ENCODE peak calls at places on chromosome 5, in six cellular contexts. W is lower leg skin; Q is stimulated activated CD4-positive, alpha-beta T cell treated with anti-CD3 and anti-CD28 coated beads, Interleukin-1b, Interleukin-23, amount 100 ng/mL, for 24 hours; P is body of pancreas; K is NCI-H2029 treated with DMSO at 0.1 percent for 48 hours; L is astrocyte of the hippocampus. J is an unnamed sample.

GRCh38 chr5:145946112-145946861 is 9.9 kb downstream of the SH3RF2 start:
- DNase-seq in L (peak; percentile 90), P (no peak), K (no peak), Q (no peak), W (no peak), J (no peak)

GRCh38 chr5:43099615-43100014 is 21.1 kb upstream of the ZNF131 start:
- DNase-seq in L (no peak), K (peak; percentile 71), Q (no peak), W (no peak), P (no peak), J (no peak)

GRCh38 chr5:50300878-50301277 is 140.2 kb downstream of the EMB start:
- DNase-seq in K (no peak), Q (no peak), W (no peak), P (no peak), L (no peak), J (no peak)

GRCh38 chr5:72509401-72509800 is 2.2 kb upstream of the ZNF366 start:
- DNase-seq in W (peak; percentile 92), L (no peak), Q (no peak), P (no peak), K (no peak), J (peak; percentile 66)

GRCh38 chr5:141855265-141856029 is 22.8 kb downstream of the PCDH1 start:
- DNase-seq in W (no peak), K (peak; percentile 35), P (peak; percentile 65), Q (no peak), L (peak; percentile 38), J (no peak)

GRCh38 chr5:58184910-58185309 is 275.0 kb downstream of the PLK2 start:
- DNase-seq in K (no peak), L (peak; percentile 52), P (no peak), W (no peak), Q (no peak), J (no peak)

GRCh38 chr5:150144211-150144801 is 11.3 kb downstream of the PDGFRB start:
- DNase-seq in K (no peak), L (peak; percentile 59), Q (no peak), P (no peak), W (no peak), J (no peak)

GRCh38 chr5:135740475-135740874 is 94.0 kb upstream of the SLC25A48 start:
- DNase-seq in W (peak; percentile 32), L (no peak), K (no peak), P (no peak), Q (no peak), J (no peak)

GRCh38 chr5:89200899-89201298 is 317.9 kb upstream of the MEF2C start:
- DNase-seq in P (no peak), Q (no peak), L (no peak), K (no peak), W (no peak), J (no peak)

GRCh38 chr5:23026252-23027170 is 173.4 kb upstream of the CDH12 start:
- DNase-seq in L (no peak), W (no peak), Q (no peak), K (no peak), P (no peak), J (no peak)

GRCh38 chr5:149471406-149472183 is 79.6 kb downstream of the CSNK1A1 start:
- DNase-seq in P (peak; percentile 64), Q (no peak), L (peak; percentile 45), W (peak; percentile 67), K (no peak), J (no peak)

GRCh38 chr5:53019320-53019719 is 30.2 kb downstream of the ITGA2 start:
- DNase-seq in L (peak; percentile 50), W (no peak), Q (no peak), K (no peak), P (no peak), J (no peak)

GRCh38 chr5:58932057-58932594 is 349.3 kb downstream of the RAB3C start:
- DNase-seq in K (no peak), W (no peak), L (no peak), Q (no peak), P (no peak), J (no peak)

GRCh38 chr5:94471496-94471895 is 146.9 kb downstream of the KIAA0825 start:
- DNase-seq in K (no peak), P (no peak), Q (no peak), W (no peak), L (peak; percentile 1), J (no peak)

GRCh38 chr5:89156226-89156625 is 273.2 kb upstream of the MEF2C start:
- DNase-seq in P (no peak), K (no peak), Q (no peak), L (no peak), W (no peak), J (no peak)

GRCh38 chr5:156481741-156482140 is 154.8 kb downstream of the SGCD start:
- DNase-seq in L (no peak), K (no peak), W (no peak), Q (no peak), P (no peak), J (no peak)

GRCh38 chr5:150589791-150590601 is 50.5 kb upstream of the SYNPO start:
- DNase-seq in L (no peak), W (peak; percentile 88), Q (no peak), K (no peak), P (peak; percentile 79), J (no peak)

GRCh38 chr5:98391921-98392625 is 381.4 kb upstream of the RGMB start:
- DNase-seq in P (no peak), W (no peak), Q (no peak), K (no peak), L (no peak), J (no peak)

GRCh38 chr5:8517461-8517860 is 648.5 kb downstream of the MTRR start:
- DNase-seq in Q (no peak), P (no peak), W (no peak), K (no peak), L (peak; percentile 29), J (no peak)

GRCh38 chr5:113663879-113664278 is 150.4 kb downstream of the YTHDC2 start:
- DNase-seq in L (peak; percentile 22), W (no peak), P (peak; percentile 70), Q (no peak), K (no peak), J (no peak)

GRCh38 chr5:6516823-6517222 is 68.2 kb downstream of the UBE2QL1 start:
- DNase-seq in P (no peak), L (no peak), W (no peak), Q (no peak), K (no peak), J (no peak)

GRCh38 chr5:72511371-72512178 is 4.4 kb upstream of the ZNF366 start:
- DNase-seq in W (no peak), Q (no peak), L (peak; percentile 39), K (no peak), P (no peak), J (no peak)

GRCh38 chr5:146426853-146427618 is 20.1 kb upstream of the TCERG1 start:
- DNase-seq in P (no peak), W (no peak), Q (no peak), K (peak; percentile 65), L (peak; percentile 68), J (peak; percentile 23)

GRCh38 chr5:167244583-167244982 is 1046.9 kb upstream of the WWC1 start:
- DNase-seq in Q (no peak), W (no peak), L (peak; percentile 55), K (no peak), P (peak; percentile 10), J (no peak)

GRCh38 chr5:148388692-148389091 is 4.9 kb downstream of the FBXO38 start:
- DNase-seq in L (no peak), P (no peak), W (no peak), K (no peak), Q (no peak), J (no peak)

GRCh38 chr5:72517961-72518690 is 10.9 kb upstream of the ZNF366 start:
- DNase-seq in L (peak; percentile 67), W (peak; percentile 91), K (no peak), Q (no peak), P (peak; percentile 39), J (no peak)

GRCh38 chr5:133665571-133665970 is 53.2 kb upstream of the FSTL4 start:
- DNase-seq in Q (no peak), K (no peak), L (no peak), W (peak; percentile 67), P (no peak), J (no peak)

GRCh38 chr5:112004867-112005532 is 248.0 kb upstream of the NREP start:
- DNase-seq in P (no peak), L (peak; percentile 49), K (no peak), W (no peak), Q (no peak), J (no peak)

GRCh38 chr5:157563373-157564148 is 12.0 kb downstream of the ADAM19 start:
- DNase-seq in Q (no peak), L (peak; percentile 93), K (no peak), P (no peak), W (no peak), J (peak; percentile 84)

GRCh38 chr5:55427157-55427556 is 107.6 kb downstream of the PLPP1 start:
- DNase-seq in K (no peak), Q (no peak), L (peak; percentile 64), P (peak; percentile 66), W (no peak), J (no peak)

GRCh38 chr5:150665044-150665443 is 4.0 kb downstream of the MYOZ3 start:
- DNase-seq in W (peak; percentile 81), Q (no peak), L (no peak), P (no peak), K (no peak), J (no peak)

GRCh38 chr5:96709152-96709821 is 47.1 kb downstream of the CAST start:
- DNase-seq in K (no peak), W (no peak), L (peak; percentile 71), Q (no peak), P (no peak), J (no peak)

GRCh38 chr5:107248065-107248695 is 422.6 kb downstream of the EFNA5 start:
- DNase-seq in P (peak; percentile 77), W (peak; percentile 88), Q (peak; percentile 20), K (peak; percentile 30), L (peak; percentile 42), J (peak; percentile 6)

GRCh38 chr5:151571270-151572173 is 19.6 kb downstream of the FAT2 start:
- DNase-seq in L (no peak), P (no peak), W (peak; percentile 82), Q (no peak), K (peak; percentile 14), J (no peak)

GRCh38 chr5:51378778-51379652 is 4.2 kb upstream of the ISL1 start:
- DNase-seq in P (peak; percentile 39), L (peak; percentile 61), W (no peak), K (no peak), Q (no peak), J (no peak)

GRCh38 chr5:167426501-167426900 is 864.9 kb upstream of the WWC1 start:
- DNase-seq in L (no peak), Q (no peak), W (no peak), P (no peak), K (no peak), J (no peak)

J was measured in cerebellum.